ENCODE peak calls at places on chromosomes 1 and 21, in five cellular contexts. A is neural progenitor cell, E is PC-3, T is fibroblast of lung, P is stomach. X is an unnamed sample.

GRCh38 chr1:225572422-225572821 is 80.5 kb downstream of the ENAH start:
- DNase-seq in E (peak; percentile 37), P (no peak), T (peak; percentile 17), A (no peak), X (no peak)

GRCh38 chr1:6497215-6497866 is 5.9 kb upstream of the PLEKHG5 start:
- DNase-seq in A (peak; percentile 92), T (peak; percentile 20), E (peak; percentile 77), P (peak; percentile 54), X (no peak)

GRCh38 chr1:228323401-228323800 is 83.2 kb downstream of the TRIM11 start:
- DNase-seq in T (no peak), P (peak; percentile 19), A (no peak), E (no peak), X (no peak)

GRCh38 chr1:58266242-58266641 is 280.3 kb downstream of the OMA1 start:
- DNase-seq in A (no peak), E (no peak), P (no peak), T (no peak), X (no peak)

GRCh38 chr21:41375875-41376274 is 14.0 kb downstream of the MX2 start:
- DNase-seq in P (no peak), A (no peak), E (no peak), T (no peak), X (no peak)

GRCh38 chr1:161374373-161374772 is 6.7 kb upstream of the CFAP126 start:
- DNase-seq in P (no peak), A (no peak), E (peak; percentile 53), T (peak; percentile 14), X (no peak)

GRCh38 chr1:93446837-93447451 is 974 bp upstream of the FNBP1L start:
- DNase-seq in E (peak; percentile 57), P (peak; percentile 79), A (no peak), T (no peak), X (peak; percentile 25)

GRCh38 chr1:247228133-247228532 is 27.7 kb upstream of the VN1R5 start:
- DNase-seq in E (no peak), A (no peak), T (peak; percentile 11), P (no peak), X (no peak)

GRCh38 chr1:59008599-59009347 is 224.9 kb upstream of the JUN start:
- DNase-seq in A (no peak), P (no peak), E (no peak), T (no peak), X (no peak)

GRCh38 chr21:42654179-42654912 is 925 bp downstream of the PDE9A start:
- DNase-seq in A (peak; percentile 88), P (no peak), E (no peak), T (no peak), X (peak; percentile 35)

GRCh38 chr1:193060938-193061337 is 1.5 kb downstream of the RO60 start:
- DNase-seq in P (no peak), T (peak; percentile 22), A (no peak), E (no peak), X (no peak)

GRCh38 chr1:176998396-176998795 is 166.1 kb downstream of the ASTN1 start:
- DNase-seq in E (no peak), P (no peak), T (no peak), A (no peak), X (no peak)

GRCh38 chr1:17451731-17452130 is 12.3 kb upstream of the RCC2 start:
- DNase-seq in P (no peak), T (no peak), A (no peak), E (no peak), X (no peak)

GRCh38 chr21:36783612-36784383 is 84.9 kb downstream of the SIM2 start:
- DNase-seq in T (no peak), E (peak; percentile 96), P (no peak), A (no peak), X (no peak)

GRCh38 chr1:154994269-154994977 is 1.0 kb downstream of the LENEP start:
- DNase-seq in P (no peak), T (no peak), E (no peak), A (no peak), X (no peak)

GRCh38 chr21:42471716-42472330 is 24.2 kb downstream of the RSPH1 start:
- DNase-seq in E (no peak), P (no peak), A (no peak), T (no peak), X (no peak)

GRCh38 chr1:244242446-244242845 is 191.4 kb downstream of the ZBTB18 start:
- DNase-seq in P (no peak), A (no peak), T (no peak), E (no peak), X (no peak)

GRCh38 chr1:9245661-9246060 is 11.1 kb downstream of the H6PD start:
- DNase-seq in P (no peak), T (no peak), E (no peak), A (no peak), X (no peak)

GRCh38 chr1:43706598-43707190 is 642 bp upstream of the ST3GAL3 start:
- DNase-seq in E (peak; percentile 47), A (peak; percentile 75), P (no peak), T (peak; percentile 22), X (no peak)

GRCh38 chr1:34369701-34370455 is 193.2 kb downstream of the C1orf94 start:
- DNase-seq in A (no peak), T (no peak), E (no peak), P (no peak), X (no peak)

GRCh38 chr1:152021557-152021956 is 15.2 kb downstream of the S100A11 start:
- DNase-seq in P (no peak), A (no peak), E (no peak), T (no peak), X (no peak)

GRCh38 chr1:152026895-152027294 is 9.9 kb downstream of the S100A11 start:
- DNase-seq in P (no peak), T (peak; percentile 17), A (no peak), E (no peak), X (no peak)

GRCh38 chr1:152022521-152022920 is 14.3 kb downstream of the S100A11 start:
- DNase-seq in E (no peak), P (no peak), T (no peak), A (no peak), X (no peak)

GRCh38 chr1:152024228-152024627 is 12.6 kb downstream of the S100A11 start:
- DNase-seq in E (peak; percentile 54), T (no peak), A (peak; percentile 65), P (no peak), X (no peak)

DNA sequence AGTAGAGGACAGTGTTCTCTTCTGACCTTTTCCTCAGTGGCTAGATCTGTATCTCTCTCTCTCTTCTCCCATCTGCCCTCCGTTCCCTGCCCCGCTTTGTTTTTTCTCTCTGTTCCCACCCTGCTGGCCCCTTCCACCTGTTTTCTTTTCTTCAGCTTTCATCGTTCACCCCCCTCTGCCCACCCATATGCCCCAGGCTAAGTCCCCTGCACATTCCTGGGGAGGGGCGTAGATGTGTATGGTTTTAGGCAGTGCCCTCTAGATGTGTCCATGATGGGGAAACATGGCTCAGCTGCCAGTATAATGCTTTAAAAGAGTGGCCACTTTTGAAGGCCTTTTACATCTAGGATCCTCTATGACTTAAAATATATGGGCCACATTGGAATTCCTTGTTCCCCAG is 13.6 kb downstream of the S100A11 start:
- DNase-seq in A (no peak), T (no peak), P (no peak), E (no peak), X (no peak)
- H3K27ac ChIP-seq in A (no peak overlapping the region), T (no peak overlapping the region), P (no peak overlapping the region), E (peak overlapping the region; percentile 33), X (no peak overlapping the region)

GRCh38 chr1:91700332-91700731 is 185.6 kb downstream of the TGFBR3 start:
- DNase-seq in P (no peak), A (no peak), T (peak; percentile 41), E (no peak), X (no peak)

GRCh38 chr1:91699339-91699970 is 186.5 kb downstream of the TGFBR3 start:
- DNase-seq in T (peak; percentile 74), A (no peak), P (no peak), E (no peak), X (no peak)

GRCh38 chr1:91700771-91701493 is 185.0 kb downstream of the TGFBR3 start:
- DNase-seq in A (no peak), E (no peak), P (no peak), T (no peak), X (no peak)

GRCh38 chr1:91696321-91696720 is 189.6 kb downstream of the TGFBR3 start:
- DNase-seq in P (no peak), A (no peak), T (no peak), E (no peak), X (no peak)

DNA sequence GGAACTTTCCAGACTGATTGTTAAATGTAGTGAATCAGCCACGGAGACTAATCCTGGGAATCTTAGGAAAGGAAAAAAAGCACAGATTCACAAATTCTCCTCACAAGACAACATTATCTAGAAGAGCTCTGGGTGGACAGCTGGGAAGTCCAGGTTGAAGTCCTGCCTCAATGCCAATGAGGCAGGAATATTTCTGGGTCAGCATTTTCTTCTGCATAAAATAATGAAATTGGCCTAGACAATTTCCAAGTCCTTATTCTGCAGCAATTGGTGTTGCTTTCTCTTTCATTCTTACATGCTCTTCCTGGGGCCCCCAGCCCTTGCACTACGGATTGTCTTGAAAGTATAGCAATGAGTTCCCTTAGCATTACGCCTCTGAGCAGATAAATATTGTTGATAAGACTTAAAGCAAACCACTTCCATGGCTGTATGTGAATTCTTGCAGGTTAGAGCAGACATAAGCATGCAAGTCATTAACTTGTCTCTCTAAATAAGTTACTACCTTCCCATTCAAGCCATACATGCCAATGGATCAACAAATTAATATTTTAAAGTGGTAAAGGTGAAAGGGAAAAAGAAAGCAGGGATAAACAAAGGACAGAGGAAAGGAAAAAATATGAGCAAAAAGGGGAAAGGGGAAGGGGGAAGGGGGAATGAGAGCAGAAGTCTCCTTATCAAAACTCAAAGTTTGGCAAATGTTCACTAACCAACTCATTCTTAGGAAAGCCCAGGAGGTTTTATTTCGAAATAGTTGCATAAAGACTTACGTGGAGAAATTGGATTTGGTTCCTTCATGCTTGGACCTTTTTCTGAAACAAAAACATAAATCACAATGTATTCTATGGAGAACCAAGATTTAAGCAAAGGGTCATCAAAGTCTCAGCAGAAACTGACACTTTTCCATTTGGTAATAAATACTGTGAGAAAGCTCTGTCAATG is 188.4 kb downstream of the TGFBR3 start:
- DNase-seq in T (peak; percentile 92), P (no peak), A (no peak), E (no peak), X (peak; percentile 59)
- H3K4me1 ChIP-seq in T (peaks cover 31% of the 10 kb centered on the region), P (peaks cover 38% of the 10 kb centered on the region), A (peaks cover 5% of the 10 kb centered on the region), E (no peaks in the 10 kb centered on the region), X (peaks cover 18% of the 10 kb centered on the region)

GRCh38 chr1:8122477-8123407 is 96.6 kb upstream of the ERRFI1 start:
- DNase-seq in A (no peak), T (peak; percentile 82), E (peak; percentile 14), P (no peak), X (no peak)
- H3K27ac ChIP-seq in A (no peak overlapping the region), T (peak overlapping the region; percentile 76), E (no peak overlapping the region), P (peak overlapping the region; percentile 93), X (no peak overlapping the region)

DNA sequence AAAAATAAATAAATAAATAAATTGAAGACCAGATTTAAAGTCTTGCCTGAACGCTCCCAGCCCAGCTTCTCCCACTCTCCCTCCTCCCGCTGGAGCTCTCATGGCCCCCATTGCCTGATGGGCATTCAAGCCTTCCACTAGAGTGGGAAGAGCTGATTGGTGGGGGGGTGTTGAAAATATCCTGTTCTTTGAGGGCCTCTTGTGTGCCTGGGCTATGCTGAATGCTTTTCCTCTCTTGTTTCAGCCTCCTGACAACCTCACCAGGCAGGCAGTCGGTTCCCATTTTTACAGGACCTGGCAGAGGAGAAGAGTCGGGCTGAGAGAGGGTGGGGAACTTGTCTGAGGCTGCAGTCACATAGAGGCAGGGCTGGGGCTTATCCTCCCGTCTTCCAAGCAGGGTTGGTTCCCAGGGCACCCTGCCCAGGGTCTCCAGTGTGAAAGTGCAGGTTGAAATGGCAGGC is 59.2 kb upstream of the SSBP3 start:
- DNase-seq in A (no peak), E (no peak), P (no peak), T (peak; percentile 9), X (peak; percentile 13)
- H3K4me1 ChIP-seq in A (peaks cover 42% of the 10 kb centered on the region), E (no peaks in the 10 kb centered on the region), P (peaks cover 28% of the 10 kb centered on the region), T (no peaks in the 10 kb centered on the region), X (peaks cover 19% of the 10 kb centered on the region)

X was measured in naive thymus-derived CD4-positive, alpha-beta T cell.